ENCODE peak calls at places on chromosomes 3 and 15, in seven cellular contexts. K is kidney epithelial cell, F is fibroblast of pulmonary artery, O is B cell, A is heart left ventricle, Q is dorsolateral prefrontal cortex, H is omental fat pad. W is an unnamed sample.

GRCh38 chr3:175432338-175433025 is 573.3 kb downstream of the NAALADL2 start:
- DNase-seq in K (no peak), F (peak), O (no peak), A (no peak), Q (no peak), H (no peak), W (no peak)

GRCh38 chr3:52128118-52128683 is 26.0 kb downstream of the POC1A start:
- DNase-seq in K (peak), F (peak), O (no peak), A (no peak), Q (no peak), H (no peak), W (no peak)

GRCh38 chr3:11244131-11244677 is 28.0 kb upstream of the ATG7 start:
- DNase-seq in K (no peak), F (peak), O (no peak), A (no peak), Q (no peak), H (no peak), W (no peak)

GRCh38 chr15:48803877-48804276 is 7.0 kb downstream of the CEP152 start:
- DNase-seq in K (no peak), F (no peak), O (no peak), A (no peak), Q (no peak), H (no peak), W (no peak)

GRCh38 chr3:97830627-97831026 is 8.8 kb downstream of the CRYBG3 start:
- DNase-seq in K (no peak), F (no peak), O (no peak), A (no peak), Q (no peak), H (no peak), W (no peak)

GRCh38 chr3:79906106-79906505 is 138.3 kb upstream of the ROBO1 start:
- DNase-seq in K (no peak), F (peak), O (no peak), A (no peak), Q (no peak), H (no peak), W (no peak)

GRCh38 chr3:173826901-173827609 is 429.5 kb downstream of the NLGN1 start:
- DNase-seq in K (no peak), F (peak), O (no peak), A (no peak), Q (no peak), H (no peak), W (no peak)

GRCh38 chr15:86650084-86650483 is 570.4 kb downstream of the AGBL1 start:
- DNase-seq in K (no peak), F (no peak), O (no peak), A (no peak), Q (no peak), H (no peak), W (no peak)

DNA sequence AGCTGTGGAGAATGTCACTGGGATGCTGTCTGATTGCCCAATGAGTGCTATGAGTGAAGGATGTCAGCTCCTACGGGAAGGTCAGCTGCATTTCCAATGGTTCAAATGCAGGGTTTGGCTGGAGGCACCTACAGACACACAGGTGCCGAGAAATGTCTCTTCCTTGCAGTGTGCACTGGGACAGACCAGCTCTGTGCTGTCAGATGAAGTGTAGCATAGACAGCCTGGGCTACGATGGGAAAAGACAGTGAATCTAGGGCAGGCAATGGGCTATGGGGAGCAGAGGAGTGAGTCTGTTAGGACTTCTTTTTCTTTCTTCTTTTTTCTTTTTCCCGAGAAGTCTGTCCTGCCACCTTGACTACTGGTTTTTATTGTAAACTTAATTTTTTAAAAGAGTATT is 223.1 kb upstream of the EOMES start:
- DNase-seq in K (no peak), F (no peak), O (no peak), A (no peak), Q (no peak), H (no peak), W (no peak)
- TF ChIP-seq CTCF in K (no peak), F (no peak), O (no peak), A (no peak), Q (no peak), H (no peak), W (no peak)

GRCh38 chr15:69524850-69525249 is 72.2 kb downstream of the RPLP1 start:
- DNase-seq in K (no peak), F (no peak), O (no peak), A (no peak), Q (no peak), H (no peak), W (no peak)

GRCh38 chr15:69526086-69526485 is 73.5 kb downstream of the RPLP1 start:
- DNase-seq in K (no peak), F (no peak), O (no peak), A (peak), Q (no peak), H (no peak), W (no peak)

GRCh38 chr15:69525543-69525942 is 72.9 kb downstream of the RPLP1 start:
- DNase-seq in K (no peak), F (no peak), O (no peak), A (no peak), Q (no peak), H (no peak), W (no peak)

GRCh38 chr15:69524296-69524695 is 71.7 kb downstream of the RPLP1 start:
- DNase-seq in K (no peak), F (no peak), O (no peak), A (no peak), Q (no peak), H (no peak), W (no peak)

GRCh38 chr15:69526696-69527095 is 74.1 kb downstream of the RPLP1 start:
- DNase-seq in K (no peak), F (no peak), O (no peak), A (no peak), Q (no peak), H (no peak), W (no peak)
- TF ChIP-seq CTCF in K (no peak), F (no peak), O (no peak), A (no peak), Q (no peak), H (no peak), W (no peak)

GRCh38 chr3:134459506-134460041 is 26.2 kb downstream of the ANAPC13 start:
- DNase-seq in K (no peak), F (no peak), O (no peak), A (no peak), Q (no peak), H (no peak), W (no peak)

GRCh38 chr3:134464693-134465385 is 20.9 kb downstream of the ANAPC13 start:
- DNase-seq in K (no peak), F (no peak), O (no peak), A (no peak), Q (no peak), H (no peak), W (no peak)

GRCh38 chr3:134463676-134464611 is 21.8 kb downstream of the ANAPC13 start:
- DNase-seq in K (peak), F (peak), O (no peak), A (peak), Q (peak), H (no peak), W (peak)

GRCh38 chr3:134460965-134461364 is 24.8 kb downstream of the ANAPC13 start:
- DNase-seq in K (no peak), F (peak), O (no peak), A (no peak), Q (no peak), H (no peak), W (no peak)

DNA sequence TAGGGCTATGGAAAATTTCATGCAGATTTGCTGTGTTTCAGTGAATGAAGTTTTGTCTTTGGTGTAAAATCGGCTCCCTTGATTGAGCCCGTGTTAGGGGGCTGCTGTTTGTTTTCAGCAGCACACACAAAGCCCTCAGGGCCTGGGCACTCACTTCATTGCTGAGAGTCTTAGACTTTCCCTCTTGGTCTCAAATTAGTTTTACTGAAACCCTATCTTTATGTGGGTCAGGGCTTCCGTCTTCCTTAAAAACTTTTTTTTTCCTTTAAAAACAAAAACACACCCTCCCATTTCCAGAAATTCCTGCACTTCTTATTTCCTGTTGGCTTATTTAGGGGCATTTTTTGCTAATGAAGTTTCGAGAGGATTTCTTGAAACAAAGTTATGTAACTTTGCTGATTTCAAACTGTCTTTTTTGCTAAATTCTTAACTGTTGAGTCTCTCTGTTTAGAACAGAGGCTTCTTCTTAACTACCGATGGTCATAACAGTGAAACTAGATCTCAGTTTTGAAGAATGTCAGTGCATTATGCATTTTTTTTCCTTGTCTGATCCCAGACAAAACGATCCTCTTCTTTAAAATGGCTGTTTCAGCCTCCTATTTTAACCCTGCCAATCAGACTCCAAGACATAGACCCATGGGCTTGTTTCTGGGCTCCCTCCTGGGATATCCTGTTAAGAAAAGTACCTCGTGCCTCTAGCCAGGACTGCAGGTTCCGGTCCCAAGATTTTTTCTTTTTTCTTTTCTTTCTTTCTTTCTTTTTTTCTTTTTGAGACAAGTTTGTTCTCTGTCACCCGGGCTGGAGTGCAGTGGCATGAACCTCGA is 23.3 kb downstream of the ANAPC13 start:
- DNase-seq in K (no peak), F (peak), O (no peak), A (no peak), Q (no peak), H (no peak), W (no peak)
- TF ChIP-seq CTCF in K (no peak), F (no peak), O (no peak), A (no peak), Q (no peak), H (no peak), W (no peak)

DNA sequence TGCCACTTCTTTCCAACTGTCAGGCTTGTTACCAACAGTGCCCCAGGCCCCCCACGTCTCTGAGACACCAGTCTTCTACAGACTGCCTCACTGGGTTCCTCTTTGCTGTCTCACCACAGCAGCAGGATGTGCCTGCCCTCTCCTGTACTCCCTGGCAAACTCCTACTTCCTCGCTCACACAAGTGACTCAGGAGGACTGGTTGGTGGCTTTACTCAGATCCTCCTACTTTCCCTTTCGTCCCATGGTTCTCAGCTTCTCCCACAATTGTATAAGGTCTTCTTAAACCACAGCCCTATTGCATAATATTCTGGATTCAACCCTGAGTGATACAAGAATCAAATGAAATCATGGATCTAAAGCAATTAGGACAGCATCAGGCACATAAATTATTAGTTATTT is 246.6 kb upstream of the PROK2 start:
- DNase-seq in K (no peak), F (peak), O (no peak), A (peak), Q (no peak), H (no peak), W (no peak)
- TF ChIP-seq CTCF in K (no peak), F (no peak), O (no peak), A (no peak), Q (no peak), H (no peak), W (no peak)

GRCh38 chr3:161560006-161560637 is 63.5 kb downstream of the OTOL1 start:
- DNase-seq in K (no peak), F (peak), O (no peak), A (peak), Q (peak), H (no peak), W (peak)
- TF ChIP-seq CTCF in K (peak), F (peak), O (no peak), A (peak), Q (peak), H (no peak), W (peak)

W was measured in mesothelial cell of epicardium.